ENCODE peak calls at places on chromosome 20, in four cellular contexts. J is HS-5; A is stimulated activated CD8-positive, alpha-beta memory T cell treated with anti-CD3 and anti-CD28 coated beads, Interleukin-15, amount 100 ng/mL, for 1 hour; U is psoas muscle. Z is an unnamed sample.
A peak's percentile ranks its signal among the peaks of the same experiment; 100 is the strongest.

GRCh38 chr20:15867899-15868298 is 705.3 kb downstream of the KIF16B start:
- DNase-seq in J (no peak), A (no peak), U (no peak), Z (no peak)

GRCh38 chr20:11394145-11394833 is 523.4 kb upstream of the BTBD3 start:
- DNase-seq in J (peak; percentile 96), A (no peak), U (no peak), Z (no peak)

GRCh38 chr20:37821691-37822655 is 81.0 kb upstream of the VSTM2L start:
- DNase-seq in J (peak; percentile 55), A (no peak), U (no peak), Z (no peak)

GRCh38 chr20:9458075-9458818 is 56.1 kb upstream of the LAMP5 start:
- DNase-seq in J (no peak), A (no peak), U (no peak), Z (no peak)

GRCh38 chr20:24771651-24772061 is 177.4 kb upstream of the CST7 start:
- DNase-seq in J (no peak), A (no peak), U (no peak), Z (no peak)

GRCh38 chr20:19492937-19493336 is 265.1 kb upstream of the RIN2 start:
- DNase-seq in J (no peak), A (no peak), U (no peak), Z (no peak)

GRCh38 chr20:10537850-10538480 is 102.9 kb downstream of the SLX4IP start:
- DNase-seq in J (peak; percentile 61), A (no peak), U (no peak), Z (no peak)

GRCh38 chr20:37598611-37599342 is 71.1 kb upstream of the BLCAP start:
- DNase-seq in J (no peak), A (no peak), U (no peak), Z (no peak)

GRCh38 chr20:11919046-11919445 is 1.4 kb downstream of the BTBD3 start:
- DNase-seq in J (no peak), A (no peak), U (no peak), Z (no peak)

GRCh38 chr20:38601216-38602184 is at the start of gene ARHGAP40:
- DNase-seq in J (no peak), A (no peak), U (no peak), Z (no peak)

GRCh38 chr20:46093531-46093930 is 3.8 kb upstream of the NCOA5 start:
- DNase-seq in J (no peak), A (no peak), U (no peak), Z (no peak)

GRCh38 chr20:24773751-24774201 is 175.3 kb upstream of the CST7 start:
- DNase-seq in J (peak; percentile 91), A (no peak), U (no peak), Z (peak; percentile 79)

GRCh38 chr20:25050082-25050481 is 7.9 kb downstream of the ACSS1 start:
- DNase-seq in J (no peak), A (no peak), U (no peak), Z (no peak)

GRCh38 chr20:56605597-56605996 is 23.5 kb upstream of the TFAP2C start:
- DNase-seq in J (no peak), A (no peak), U (no peak), Z (no peak)

GRCh38 chr20:38199506-38200390 is 34.7 kb upstream of the TGM2 start:
- DNase-seq in J (no peak), A (no peak), U (no peak), Z (no peak)

Z was measured in epithelial cell of proximal tubule.